ENCODE peak calls at places on chromosome 13, in seven cellular contexts. S, K, J, H, M, N and E are unnamed samples.
A peak's percentile ranks its signal among the peaks of the same experiment; 100 is the strongest.

GRCh38 chr13:28710161-28710560 is 8.6 kb downstream of the SLC46A3 start:
- DNase-seq in J (no peak), S (no peak), N (no peak), M (no peak), H (no peak), K (no peak), E (no peak)

GRCh38 chr13:97749174-97749573 is 204.3 kb upstream of the IPO5 start:
- DNase-seq in N (no peak), H (no peak), M (no peak), S (no peak), J (no peak), K (no peak), E (no peak)

GRCh38 chr13:97944396-97945029 is 9.0 kb upstream of the IPO5 start:
- DNase-seq in S (no peak), M (no peak), H (no peak), N (no peak), K (no peak), J (no peak), E (peak; percentile 41)

GRCh38 chr13:62747629-62748028 is 1332.0 kb upstream of the PCDH20 start:
- DNase-seq in J (no peak), K (no peak), N (no peak), M (peak; percentile 38), S (no peak), H (no peak), E (peak; percentile 47)

GRCh38 chr13:99265823-99266426 is 7.7 kb upstream of the GPR18 start:
- DNase-seq in K (no peak), N (peak; percentile 40), H (no peak), M (peak; percentile 65), S (peak; percentile 47), J (no peak), E (peak; percentile 73)

GRCh38 chr13:76790519-76791289 is 95.5 kb downstream of the KCTD12 start:
- DNase-seq in H (no peak), J (no peak), M (no peak), S (no peak), K (no peak), N (peak; percentile 12), E (no peak)

GRCh38 chr13:37481858-37482227 is 116.7 kb downstream of the POSTN start:
- DNase-seq in H (no peak), S (no peak), M (no peak), K (no peak), J (no peak), N (no peak), E (peak; percentile 54)

GRCh38 chr13:64869539-64869938 is 2360.6 kb downstream of the PCDH9 start:
- DNase-seq in H (no peak), J (no peak), K (no peak), M (no peak), N (no peak), S (no peak), E (no peak)

GRCh38 chr13:103351035-103351828 is 285.0 kb upstream of the SLC10A2 start:
- DNase-seq in M (no peak), N (no peak), S (peak; percentile 29), J (no peak), K (peak; percentile 49), H (peak; percentile 51), E (peak; percentile 53)

GRCh38 chr13:33683376-33683775 is 134.6 kb upstream of the RFC3 start:
- DNase-seq in N (no peak), H (no peak), K (no peak), J (no peak), M (no peak), S (no peak), E (no peak)

GRCh38 chr13:44040754-44041100 is 161.0 kb downstream of the LACC1 start:
- DNase-seq in K (no peak), M (no peak), H (no peak), J (no peak), N (no peak), S (no peak), E (peak; percentile 58)

GRCh38 chr13:58964048-58964447 is 1199.7 kb downstream of the DIAPH3 start:
- DNase-seq in S (no peak), N (no peak), H (no peak), J (no peak), M (no peak), K (no peak), E (no peak)

GRCh38 chr13:28964052-28964451 is 143.9 kb downstream of the MTUS2 start:
- DNase-seq in M (no peak), S (no peak), N (no peak), H (no peak), K (no peak), J (no peak), E (no peak)

GRCh38 chr13:51158365-51158764 is 47.3 kb upstream of the C13orf42 start:
- DNase-seq in S (no peak), N (peak; percentile 1), M (no peak), J (no peak), H (no peak), K (peak; percentile 47), E (no peak)

GRCh38 chr13:23673354-23673753 is 103.1 kb downstream of the TNFRSF19 start:
- DNase-seq in K (no peak), N (no peak), J (no peak), S (no peak), M (no peak), H (no peak), E (peak; percentile 95)

GRCh38 chr13:59391696-59392095 is 772.0 kb downstream of the DIAPH3 start:
- DNase-seq in N (peak; percentile 62), J (peak; percentile 8), M (peak; percentile 90), H (no peak), K (peak; percentile 53), S (peak; percentile 66), E (peak; percentile 72)

GRCh38 chr13:64453831-64454230 is 2776.3 kb downstream of the PCDH9 start:
- DNase-seq in J (no peak), S (peak; percentile 9), H (no peak), K (no peak), M (no peak), N (no peak), E (peak; percentile 48)

GRCh38 chr13:48892311-48892710 is 83.4 kb upstream of the FNDC3A start:
- DNase-seq in N (no peak), H (no peak), J (no peak), S (no peak), M (peak; percentile 26), K (no peak), E (peak; percentile 89)

GRCh38 chr13:51518847-51519246 is 65.4 kb upstream of the WDFY2 start:
- DNase-seq in N (no peak), S (no peak), M (no peak), K (no peak), H (no peak), J (no peak), E (peak; percentile 71)

GRCh38 chr13:107473255-107473654 is 742.1 kb downstream of the LIG4 start:
- DNase-seq in K (no peak), J (no peak), H (no peak), M (no peak), S (no peak), N (no peak), E (no peak)